ENCODE peak calls at places on chromosomes 16 and 17, in four cellular contexts. R is GM12878, C is H1, Z is HepG2. P is an unnamed sample.

GRCh38 chr17:82871056-82871775 is 31.4 kb upstream of the ZNF750 start:
- DNase-seq in R (peak; percentile 82), C (no peak), Z (no peak), P (no peak)

GRCh38 chr17:38701504-38702165 is 3.4 kb upstream of the MLLT6 start:
- DNase-seq in R (peak; percentile 86), C (no peak), Z (peak; percentile 49), P (no peak)

GRCh38 chr17:41580244-41580575 is 6.5 kb downstream of the KRT14 start:
- DNase-seq in R (no peak), C (no peak), Z (no peak), P (no peak)

GRCh38 chr16:56608876-56609462 is 585 bp downstream of the MT2A start:
- DNase-seq in R (no peak), C (no peak), Z (no peak), P (peak; percentile 43)

GRCh38 chr17:72725432-72726068 is 366.9 kb downstream of the SLC39A11 start:
- DNase-seq in R (no peak), C (no peak), Z (peak; percentile 66), P (peak; percentile 78)

GRCh38 chr17:18076941-18077340 is 10.8 kb upstream of the DRG2 start:
- DNase-seq in R (no peak), C (no peak), Z (no peak), P (no peak)

GRCh38 chr17:57293077-57293476 is 36.8 kb downstream of the MSI2 start:
- DNase-seq in R (no peak), C (no peak), Z (peak; percentile 92), P (no peak)

GRCh38 chr16:4319454-4319853 is 3.6 kb downstream of the GLIS2 start:
- DNase-seq in R (no peak), C (no peak), Z (no peak), P (no peak)

GRCh38 chr17:70314506-70314905 is 145.2 kb downstream of the KCNJ2 start:
- DNase-seq in R (no peak), C (no peak), Z (no peak), P (no peak)

GRCh38 chr17:27407916-27408846 is 48.1 kb upstream of the KSR1 start:
- DNase-seq in R (no peak), C (no peak), Z (peak; percentile 9), P (no peak)

GRCh38 chr16:23692190-23692837 is 13.6 kb downstream of the PLK1 start:
- DNase-seq in R (no peak), C (no peak), Z (no peak), P (no peak)

GRCh38 chr17:40552806-40553693 is 12.2 kb downstream of the CCR7 start:
- DNase-seq in R (no peak), C (no peak), Z (no peak), P (no peak)

GRCh38 chr16:83953796-83954576 is 946 bp downstream of the OSGIN1 start:
- DNase-seq in R (no peak), C (no peak), Z (peak; percentile 73), P (no peak)

GRCh38 chr17:3765981-3766380 is 35.0 kb downstream of the ITGAE start:
- DNase-seq in R (no peak), C (no peak), Z (no peak), P (no peak)

GRCh38 chr17:3763777-3764170 is 37.2 kb downstream of the ITGAE start:
- DNase-seq in R (no peak), C (no peak), Z (no peak), P (no peak)

GRCh38 chr17:3761918-3762380 is 38.2 kb downstream of the HASPIN start:
- DNase-seq in R (no peak), C (no peak), Z (no peak), P (no peak)

GRCh38 chr17:3761061-3761917 is 37.6 kb downstream of the HASPIN start:
- DNase-seq in R (no peak), C (no peak), Z (no peak), P (no peak)

DNA sequence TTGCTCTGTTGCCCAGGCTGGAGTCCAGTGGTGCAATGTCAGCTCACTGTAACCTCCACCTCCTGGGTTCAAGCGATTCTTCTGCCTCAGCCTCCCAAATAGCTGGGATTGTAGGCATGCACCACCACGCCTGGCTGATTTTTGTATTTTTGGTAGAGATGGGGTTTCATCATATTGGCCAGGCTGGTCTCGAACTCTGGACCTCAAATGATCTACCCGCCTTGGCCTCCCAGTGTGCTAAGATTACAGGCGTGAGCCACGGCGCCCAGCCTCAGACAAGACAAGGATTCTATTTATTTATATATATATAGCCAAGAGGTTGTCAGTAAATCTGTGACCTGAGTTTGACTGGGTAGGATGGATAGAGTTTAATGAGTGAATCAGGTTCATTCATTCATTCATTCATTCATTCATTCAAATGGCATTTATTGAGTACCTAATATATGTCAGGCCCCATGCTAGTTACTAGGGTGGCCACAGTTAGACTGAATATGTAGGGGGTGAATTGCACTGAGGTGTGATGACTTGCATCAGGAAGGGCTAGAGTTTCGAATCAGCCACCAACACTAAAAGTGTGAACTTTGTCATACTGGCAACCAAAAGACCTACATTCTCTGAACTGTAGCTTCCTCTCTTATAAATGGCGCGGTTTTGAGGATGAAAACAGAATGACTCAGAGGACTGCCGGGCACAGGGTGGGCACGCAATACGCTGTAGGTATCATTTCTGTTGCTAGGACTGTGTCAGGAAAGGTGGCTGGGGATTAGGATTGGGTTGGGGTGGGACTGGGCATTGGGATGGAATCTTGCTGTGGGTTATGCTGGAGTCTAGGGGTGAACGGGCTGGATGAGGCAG is 37.8 kb downstream of the ITGAE start:
- DNase-seq in R (peak; percentile 89), C (no peak), Z (no peak), P (no peak)
- TF ChIP-seq JUND in R (peak; percentile 40), C (no peak), Z (no peak), P (no peak)

GRCh38 chr17:11366451-11366850 is 125.4 kb downstream of the SHISA6 start:
- DNase-seq in R (no peak), C (no peak), Z (no peak), P (no peak)
- TF ChIP-seq TCF12 in R (no peak), C (no peak), Z (no peak), P (no peak)

GRCh38 chr17:7440113-7440822 is 956 bp downstream of the FGF11 start:
- DNase-seq in R (no peak), C (no peak), Z (no peak), P (peak; percentile 93)

GRCh38 chr17:7438050-7438614 is 1.2 kb upstream of the FGF11 start:
- DNase-seq in R (no peak), C (no peak), Z (no peak), P (no peak)

GRCh38 chr17:7440823-7441174 is 1.5 kb downstream of the FGF11 start:
- DNase-seq in R (no peak), C (no peak), Z (no peak), P (peak; percentile 72)

GRCh38 chr17:7438656-7439460 is 454 bp upstream of the FGF11 start:
- DNase-seq in R (no peak), C (no peak), Z (no peak), P (no peak)

GRCh38 chr17:7439462-7440112 is at the start of gene FGF11:
- DNase-seq in R (no peak), C (no peak), Z (no peak), P (peak; percentile 60)
- TF ChIP-seq POLR2AphosphoS5 in R (no peak), C (no peak), Z (peak; percentile 41), P (no peak)

GRCh38 chr16:15640966-15641365 is 2.0 kb downstream of the MARF1 start:
- DNase-seq in R (no peak), C (no peak), Z (no peak), P (no peak)

GRCh38 chr16:15641753-15642556 is 999 bp downstream of the MARF1 start:
- DNase-seq in R (no peak), C (no peak), Z (no peak), P (no peak)

GRCh38 chr16:15642557-15643452 is at the start of gene MARF1:
- DNase-seq in R (peak; percentile 78), C (peak; percentile 79), Z (peak; percentile 96), P (peak; percentile 94)

GRCh38 chr16:15644306-15644961 is 1.5 kb upstream of the MARF1 start:
- DNase-seq in R (no peak), C (no peak), Z (peak; percentile 87), P (peak; percentile 17)

DNA sequence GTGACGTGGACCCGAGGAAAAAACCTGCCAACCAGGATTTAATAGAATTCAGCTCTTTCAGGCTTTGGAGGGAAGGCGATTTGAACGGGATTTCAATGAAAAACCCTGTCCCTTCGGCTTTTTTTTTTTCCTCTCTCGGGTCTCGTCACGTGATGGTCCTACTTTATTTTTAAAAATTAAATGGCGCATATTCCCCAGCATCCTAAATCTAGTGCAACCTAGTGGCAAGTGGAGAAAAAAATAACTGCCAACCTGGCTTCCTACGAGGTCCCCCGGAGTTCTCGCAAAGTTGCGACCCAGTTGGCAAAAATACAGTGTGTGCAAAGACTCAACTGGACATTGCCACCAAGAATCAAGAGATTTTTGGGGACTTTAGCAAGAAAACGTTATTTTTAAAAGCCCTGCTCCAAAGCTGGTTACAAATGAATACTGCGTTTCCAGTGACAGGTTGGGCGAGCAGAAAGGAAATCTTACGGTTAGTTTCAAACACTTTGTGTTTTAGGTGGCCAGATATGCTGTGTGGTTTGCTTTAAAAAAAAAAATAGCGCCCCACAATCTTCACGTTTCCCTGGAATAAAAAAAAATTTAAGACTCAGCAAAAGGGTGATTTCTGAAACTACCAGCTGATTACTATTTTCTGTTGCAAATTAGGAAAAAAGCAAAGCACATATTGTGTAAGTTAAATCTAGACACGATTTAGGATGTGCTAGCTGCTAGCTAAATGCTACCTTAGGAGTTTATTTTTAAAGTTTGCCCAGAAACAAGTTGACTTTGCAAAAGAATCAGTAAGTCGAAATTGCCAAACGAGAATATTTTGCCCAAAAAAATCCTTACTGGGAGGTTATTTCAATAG is 725 bp upstream of the MARF1 start:
- DNase-seq in R (no peak), C (no peak), Z (peak; percentile 84), P (peak; percentile 65)
- TF ChIP-seq JUND in R (no peak), C (no peak), Z (no peak), P (no peak)

GRCh38 chr17:16075949-16076348 is 76.3 kb downstream of the TTC19 start:
- DNase-seq in R (no peak), C (no peak), Z (no peak), P (no peak)
- TF ChIP-seq TCF12 in R (no peak), C (no peak), Z (no peak), P (no peak)

DNA sequence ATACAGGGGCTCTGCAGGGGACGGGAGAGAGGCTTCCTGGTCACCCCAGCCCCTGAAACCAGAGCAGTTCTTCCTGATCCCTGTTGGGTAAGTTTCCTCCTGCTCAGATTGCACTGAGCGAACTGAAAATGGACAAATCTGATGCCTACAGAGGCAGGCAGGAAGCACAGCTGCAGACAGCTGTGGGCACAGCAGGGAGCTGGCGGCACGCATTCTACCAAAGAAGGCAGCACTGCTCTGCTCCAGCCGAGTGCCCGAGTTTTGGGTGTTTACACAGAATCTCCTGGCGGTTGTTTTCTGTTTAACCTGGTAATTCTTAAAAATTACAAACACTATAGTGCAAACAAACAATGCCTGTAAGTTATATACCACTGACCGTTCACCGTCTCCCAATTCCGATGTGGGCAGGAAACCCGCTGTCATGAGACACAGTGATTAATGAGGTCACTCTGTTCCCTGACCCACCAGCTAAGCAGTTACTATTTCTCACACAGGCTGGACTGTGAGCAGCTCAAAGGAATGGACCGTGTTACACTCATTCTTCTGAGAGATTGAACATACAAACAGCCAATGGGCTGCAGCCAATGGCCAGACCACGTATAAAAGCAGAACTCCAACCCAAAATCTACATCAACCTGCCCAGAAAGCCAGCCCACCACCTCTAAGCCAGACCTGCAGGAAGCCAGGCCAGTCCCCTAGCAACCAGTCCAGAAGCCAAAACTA is 25.5 kb downstream of the NSMCE1 start:
- DNase-seq in R (peak; percentile 71), C (no peak), Z (peak; percentile 83), P (no peak)
- TF ChIP-seq POLR2AphosphoS5 in R (peak; percentile 32), C (no peak), Z (no peak), P (no peak)